ENCODE peak calls at places on chromosomes 16 and 17, in five cellular contexts. R is lower leg skin, G is HFFc6, T is GM10248, L is uterus. Q is an unnamed sample.

GRCh38 chr17:45098869-45099616 is 33.3 kb downstream of the PLCD3 start:
- DNase-seq in R (peak; percentile 87), G (peak; percentile 60), T (peak; percentile 89), L (peak; percentile 92), Q (peak; percentile 72)

GRCh38 chr17:76696763-76697701 is 13.7 kb downstream of the MXRA7 start:
- DNase-seq in R (no peak), G (no peak), T (peak; percentile 62), L (no peak), Q (no peak)

GRCh38 chr16:48250520-48251278 is 3.4 kb upstream of the ABCC11 start:
- DNase-seq in R (no peak), G (no peak), T (no peak), L (no peak), Q (no peak)

GRCh38 chr17:43442711-43443110 is 41.1 kb upstream of the DHX8 start:
- DNase-seq in R (no peak), G (peak; percentile 46), T (no peak), L (no peak), Q (no peak)

GRCh38 chr17:81512984-81513668 is 527 bp upstream of the ACTG1 start:
- DNase-seq in R (peak; percentile 58), G (peak; percentile 59), T (no peak), L (peak; percentile 79), Q (peak; percentile 74)

GRCh38 chr16:50699345-50700159 is 6.1 kb downstream of the NOD2 start:
- DNase-seq in R (peak; percentile 68), G (no peak), T (no peak), L (no peak), Q (no peak)

GRCh38 chr16:55571-56136 is 2.0 kb downstream of the SNRNP25 start:
- DNase-seq in R (no peak), G (no peak), T (no peak), L (no peak), Q (no peak)

GRCh38 chr16:85614338-85615013 is 1.4 kb downstream of the GSE1 start:
- DNase-seq in R (peak; percentile 24), G (no peak), T (no peak), L (no peak), Q (no peak)

GRCh38 chr17:50721194-50722010 is 2.0 kb downstream of the LUC7L3 start:
- DNase-seq in R (no peak), G (no peak), T (peak; percentile 44), L (no peak), Q (no peak)

GRCh38 chr17:67469208-67469980 is 92.3 kb downstream of the PITPNC1 start:
- DNase-seq in R (no peak), G (no peak), T (no peak), L (no peak), Q (no peak)

GRCh38 chr16:67862623-67863583 is 9.9 kb upstream of the EDC4 start:
- DNase-seq in R (peak; percentile 58), G (peak; percentile 43), T (no peak), L (peak; percentile 61), Q (no peak)

GRCh38 chr17:16486373-16487250 is 5.4 kb downstream of the LRRC75A start:
- DNase-seq in R (peak; percentile 77), G (peak; percentile 20), T (no peak), L (peak; percentile 72), Q (no peak)

GRCh38 chr17:35254107-35254802 is 11.4 kb downstream of the SLFN5 start:
- DNase-seq in R (peak; percentile 91), G (peak; percentile 92), T (no peak), L (peak; percentile 84), Q (no peak)

GRCh38 chr17:32006957-32007462 is at the start of gene LRRC37B:
- DNase-seq in R (peak; percentile 85), G (peak; percentile 43), T (peak; percentile 89), L (peak; percentile 81), Q (peak; percentile 96)

GRCh38 chr16:11129378-11129781 is 126.6 kb downstream of the SOCS1 start:
- DNase-seq in R (no peak), G (no peak), T (no peak), L (peak; percentile 52), Q (no peak)

GRCh38 chr17:57761887-57762286 is 16.8 kb upstream of the CCDC182 start:
- DNase-seq in R (no peak), G (no peak), T (no peak), L (no peak), Q (no peak)

GRCh38 chr17:68599091-68599872 is 1.9 kb downstream of the FAM20A start:
- DNase-seq in R (no peak), G (peak; percentile 55), T (no peak), L (peak; percentile 43), Q (no peak)

GRCh38 chr16:56888806-56889205 is 23.8 kb downstream of the SLC12A3 start:
- DNase-seq in R (no peak), G (no peak), T (peak; percentile 79), L (no peak), Q (no peak)

GRCh38 chr17:17906418-17907215 is 65.6 kb downstream of the TOM1L2 start:
- DNase-seq in R (no peak), G (no peak), T (no peak), L (no peak), Q (no peak)

GRCh38 chr17:28407130-28407973 is 1.3 kb upstream of the SLC46A1 start:
- DNase-seq in R (no peak), G (no peak), T (no peak), L (no peak), Q (no peak)

GRCh38 chr16:83806721-83807120 is 1.1 kb upstream of the HSBP1 start:
- DNase-seq in R (no peak), G (no peak), T (no peak), L (no peak), Q (no peak)

GRCh38 chr17:80732268-80732667 is 187.6 kb downstream of the RPTOR start:
- DNase-seq in R (no peak), G (peak; percentile 78), T (no peak), L (no peak), Q (no peak)

GRCh38 chr16:81494888-81495287 is 50.3 kb downstream of the CMIP start:
- DNase-seq in R (no peak), G (no peak), T (no peak), L (no peak), Q (no peak)

GRCh38 chr17:16374129-16374528 is 6.8 kb upstream of the UBB start:
- DNase-seq in R (peak; percentile 57), G (peak; percentile 53), T (no peak), L (no peak), Q (no peak)

GRCh38 chr17:79600613-79601221 is 10.1 kb downstream of the RBFOX3 start:
- DNase-seq in R (no peak), G (no peak), T (no peak), L (no peak), Q (no peak)

GRCh38 chr17:45096141-45096540 is 35.0 kb downstream of the NMT1 start:
- DNase-seq in R (no peak), G (peak; percentile 32), T (no peak), L (no peak), Q (no peak)

GRCh38 chr16:12094537-12095265 is 118.2 kb downstream of the SNX29 start:
- DNase-seq in R (no peak), G (no peak), T (no peak), L (no peak), Q (no peak)

GRCh38 chr16:4179763-4180260 is 62.1 kb downstream of the SRL start:
- DNase-seq in R (no peak), G (no peak), T (no peak), L (no peak), Q (no peak)

GRCh38 chr16:4180511-4180910 is 61.4 kb downstream of the SRL start:
- DNase-seq in R (no peak), G (no peak), T (no peak), L (no peak), Q (no peak)

GRCh38 chr16:4182581-4183257 is 59.2 kb downstream of the SRL start:
- DNase-seq in R (no peak), G (no peak), T (peak; percentile 74), L (no peak), Q (no peak)

GRCh38 chr16:4184038-4184702 is 57.7 kb downstream of the SRL start:
- DNase-seq in R (no peak), G (no peak), T (no peak), L (no peak), Q (no peak)

DNA sequence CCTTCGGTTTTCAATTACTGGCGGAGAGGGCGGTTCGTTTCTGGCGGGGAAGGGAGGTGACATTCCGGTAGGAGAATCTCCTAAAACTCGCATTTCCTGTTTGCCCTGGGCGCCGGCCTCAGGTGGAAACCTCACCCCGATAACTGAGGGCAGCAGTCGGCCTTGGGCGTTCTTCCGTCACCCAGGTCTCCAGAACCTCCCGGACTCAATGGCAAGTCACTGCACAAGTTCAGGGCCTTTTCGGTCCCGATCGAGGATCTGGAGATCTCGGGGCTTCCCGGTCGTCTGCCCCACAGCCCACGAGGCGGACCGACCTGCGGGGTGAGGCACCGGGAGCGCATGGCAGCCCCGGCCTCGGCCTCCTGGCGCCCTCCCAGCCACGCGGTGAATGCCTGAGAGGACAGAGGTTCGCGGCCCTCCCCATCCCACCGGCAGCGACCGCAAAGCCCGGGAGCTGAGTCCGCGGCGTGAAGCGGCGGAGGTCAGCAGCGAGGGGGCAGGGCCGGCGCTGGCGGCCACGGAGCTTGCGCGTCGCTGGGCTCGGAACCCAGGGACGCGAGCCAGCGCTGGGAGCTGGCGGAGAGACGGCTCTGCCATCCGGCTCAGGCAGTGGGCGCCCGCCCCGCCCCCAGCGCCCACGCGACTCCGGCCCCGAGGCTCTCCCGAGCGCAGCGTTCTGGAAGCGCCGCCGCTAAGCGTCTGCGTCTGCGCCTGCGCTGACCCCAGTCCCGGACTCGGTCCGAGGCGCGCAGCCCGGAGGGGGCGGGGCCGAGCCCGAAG is 58.4 kb downstream of the SRL start:
- DNase-seq in R (peak; percentile 82), G (peak; percentile 87), T (peak; percentile 100), L (peak; percentile 87), Q (peak; percentile 99)
- TF ChIP-seq CTCF in R (no peak), G (peak; percentile 22), T (no peak), L (peak; percentile 26), Q (no peak)

DNA sequence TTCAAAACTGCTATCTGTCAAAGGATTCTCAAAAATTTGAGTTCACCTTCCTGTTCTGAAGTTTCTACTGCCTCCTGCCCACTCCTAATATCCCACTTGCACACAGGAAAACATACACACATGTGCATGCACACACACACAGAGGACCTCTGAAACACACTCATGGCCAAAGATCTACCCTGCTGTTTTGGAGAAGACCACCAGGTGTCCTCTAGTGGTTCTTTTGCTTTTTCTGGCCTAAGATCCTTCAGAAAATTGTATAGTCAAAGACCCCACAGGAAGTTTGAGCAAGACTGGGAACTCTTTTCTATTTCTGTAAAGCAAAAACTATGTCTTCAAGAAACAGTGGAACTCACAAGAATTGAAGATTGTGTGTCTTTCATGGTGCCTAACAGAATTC is 90.2 kb downstream of the CDH8 start:
- DNase-seq in R (no peak), G (no peak), T (no peak), L (no peak), Q (no peak)
- TF ChIP-seq CTCF in R (no peak), G (no peak), T (no peak), L (no peak), Q (peak; percentile 19)

GRCh38 chr16:80028581-80029380 is 428.2 kb upstream of the MAF start:
- DNase-seq in R (no peak), G (no peak), T (no peak), L (no peak), Q (no peak)
- TF ChIP-seq CTCF in R (no peak), G (no peak), T (no peak), L (no peak), Q (no peak)

DNA sequence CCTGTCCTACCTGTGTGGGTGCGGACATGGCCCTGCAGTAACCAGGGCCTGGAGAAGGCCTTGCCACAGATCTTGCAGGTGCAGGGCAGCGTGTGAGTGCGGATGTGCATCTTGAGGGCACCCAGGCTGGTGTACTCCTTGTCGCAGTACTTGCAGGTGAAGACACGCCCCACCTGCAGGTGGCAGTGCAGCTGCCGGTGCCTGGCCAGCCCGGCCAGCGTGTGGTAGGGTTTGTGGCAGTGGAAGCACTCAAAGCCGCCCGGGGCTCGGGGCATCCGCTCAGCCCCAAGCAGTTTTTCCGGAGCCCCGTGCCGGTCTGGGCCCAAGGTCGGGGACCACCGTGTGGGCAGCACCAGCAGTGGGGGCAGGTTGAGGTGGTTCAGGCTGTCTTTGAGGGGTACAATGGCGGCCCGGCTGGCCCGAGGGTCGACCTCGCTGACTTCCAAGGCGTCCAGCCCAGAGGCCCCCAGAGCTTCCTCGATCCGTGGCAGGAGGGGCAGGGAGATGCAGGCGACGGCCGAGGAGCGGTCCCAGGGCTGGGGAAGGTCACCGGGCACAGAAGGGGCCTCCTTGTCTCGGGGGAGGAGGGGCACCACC is 5.1 kb downstream of the SNAI3 start:
- DNase-seq in R (no peak), G (no peak), T (peak; percentile 73), L (no peak), Q (no peak)
- TF ChIP-seq CTCF in R (no peak), G (peak; percentile 62), T (peak; percentile 60), L (no peak), Q (no peak)